ENCODE peak calls at places on chromosomes 3 and 15, in eight cellular contexts. P, N, X, D, S, B, A and I are unnamed samples. For H3K9me3, the result is how much of the 10 kb centered on the place peaks cover.

GRCh38 chr3:128353991-128354687 is 112.6 kb downstream of the DNAJB8 start:
- DNase-seq in P (no peak), N (no peak), X (no peak), D (no peak), S (no peak), B (no peak), A (no peak), I (no peak)

GRCh38 chr15:80507638-80508316 is 103.6 kb downstream of the ARNT2 start:
- DNase-seq in P (no peak), N (no peak), X (no peak), D (no peak), S (no peak), B (no peak), A (no peak), I (no peak)

GRCh38 chr15:90322531-90322930 is 29.6 kb upstream of the ZNF774 start:
- DNase-seq in P (no peak), N (no peak), X (no peak), D (no peak), S (no peak), B (no peak), A (no peak), I (no peak)

GRCh38 chr3:79011821-79012529 is 755.8 kb downstream of the ROBO1 start:
- DNase-seq in P (no peak), N (no peak), X (no peak), D (no peak), S (no peak), B (no peak), A (no peak), I (no peak)

GRCh38 chr15:75215107-75216004 is 13.7 kb downstream of the C15orf39 start:
- DNase-seq in P (no peak), N (no peak), X (no peak), D (no peak), S (no peak), B (no peak), A (no peak), I (no peak)

GRCh38 chr15:68582236-68582635 is 3.4 kb downstream of the CORO2B start:
- DNase-seq in P (no peak), N (no peak), X (no peak), D (no peak), S (no peak), B (no peak), A (no peak), I (no peak)

GRCh38 chr15:86830304-86830703 is 750.6 kb downstream of the AGBL1 start:
- DNase-seq in P (no peak), N (no peak), X (no peak), D (no peak), S (no peak), B (no peak), A (no peak), I (no peak)

GRCh38 chr3:197592361-197593045 is 36.7 kb upstream of the BDH1 start:
- DNase-seq in P (no peak), N (no peak), X (no peak), D (no peak), S (no peak), B (no peak), A (no peak), I (no peak)

GRCh38 chr3:27545061-27545460 is 60.9 kb upstream of the SLC4A7 start:
- DNase-seq in P (no peak), N (no peak), X (no peak), D (no peak), S (no peak), B (no peak), A (no peak), I (no peak)

GRCh38 chr15:89646416-89647141 is 8.7 kb downstream of the KIF7 start:
- DNase-seq in P (peak), N (no peak), X (no peak), D (no peak), S (no peak), B (no peak), A (no peak), I (no peak)

DNA sequence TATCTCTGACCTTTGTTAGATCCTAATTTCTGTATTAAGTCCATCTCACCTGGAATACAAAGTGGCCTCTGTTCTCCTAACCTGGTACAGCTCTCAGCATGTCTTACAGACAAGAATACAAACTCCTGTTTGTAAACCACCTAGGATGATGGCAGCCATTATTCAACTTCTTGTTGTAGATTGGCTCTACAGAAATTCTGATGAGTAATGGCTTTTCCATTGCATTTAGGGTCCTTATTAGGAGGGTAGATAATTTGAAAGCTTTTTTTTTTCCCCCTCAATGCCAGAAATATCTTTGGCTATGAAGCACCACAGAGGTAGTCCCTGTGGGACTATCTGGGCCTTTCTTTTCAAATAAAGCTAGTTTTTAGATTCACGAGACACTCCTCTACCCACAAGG is 9.8 kb downstream of the NR2E3 start:
- DNase-seq in P (no peak), N (no peak), X (no peak), D (no peak), S (no peak), B (no peak), A (no peak), I (no peak)
- H3K9me3 ChIP-seq in P (under half), N (under half), X (under half), D (under half), S (under half), B (half or more), A (under half), I (under half)

GRCh38 chr3:65703820-65704219 is 334.9 kb downstream of the MAGI1 start:
- DNase-seq in P (no peak), N (no peak), X (no peak), D (no peak), S (no peak), B (no peak), A (no peak), I (no peak)

GRCh38 chr3:65706786-65707568 is 331.7 kb downstream of the MAGI1 start:
- DNase-seq in P (no peak), N (no peak), X (no peak), D (no peak), S (no peak), B (no peak), A (no peak), I (no peak)

DNA sequence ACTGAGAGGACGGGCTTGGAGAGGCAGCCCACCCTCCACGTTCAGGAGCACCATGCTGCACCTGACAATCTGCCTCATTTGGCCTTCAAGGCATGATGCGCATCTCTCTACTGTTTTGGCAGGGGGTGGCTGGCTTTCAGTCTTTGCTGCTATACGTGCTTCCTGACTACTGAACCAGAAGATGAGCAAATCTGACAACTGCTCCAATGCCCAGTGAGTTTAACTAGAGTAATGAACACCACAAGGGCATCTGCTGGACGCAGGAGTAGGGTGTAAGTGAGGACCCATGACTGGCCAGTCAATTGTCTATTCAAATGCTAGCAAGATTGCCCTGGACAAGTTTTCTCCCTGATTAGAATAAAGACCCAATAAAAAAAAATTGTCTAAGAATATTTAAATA is 335.7 kb downstream of the MAGI1 start:
- DNase-seq in P (no peak), N (no peak), X (no peak), D (no peak), S (no peak), B (no peak), A (no peak), I (no peak)
- H3K9me3 ChIP-seq in P (under half), N (under half), X (under half), D (under half), S (under half), B (under half), A (under half), I (under half)

DNA sequence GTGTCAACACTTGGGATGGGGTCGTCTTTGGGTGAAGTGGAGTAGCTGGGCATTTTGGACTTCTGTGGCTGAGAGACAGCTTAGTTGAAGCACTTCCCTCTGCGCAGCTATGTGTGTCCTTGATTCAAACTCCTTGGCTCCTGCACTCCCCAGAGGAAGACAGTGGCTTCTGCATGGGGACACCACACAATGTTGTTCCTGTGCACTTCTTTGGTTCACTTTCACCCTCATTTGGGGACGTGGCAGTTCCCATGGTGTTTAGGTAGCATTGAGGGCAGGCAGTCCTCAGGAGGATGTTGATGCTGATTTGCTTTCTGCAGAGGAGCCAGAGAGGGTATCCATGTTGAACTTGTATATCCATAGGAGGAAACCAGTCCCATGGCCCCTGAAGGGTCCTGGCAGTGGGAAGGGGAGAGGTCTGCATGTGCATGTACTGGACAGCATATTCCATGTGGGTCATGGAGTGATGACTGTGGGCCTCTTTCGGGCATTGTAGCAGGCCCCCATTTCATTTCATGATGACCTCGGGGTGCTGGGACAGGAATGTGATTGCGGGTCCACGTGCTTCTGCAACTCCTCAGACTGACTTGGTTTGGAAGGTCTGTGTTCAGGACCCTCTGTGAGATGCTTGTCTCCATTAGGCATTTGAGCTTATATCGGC is 135.4 kb downstream of the SNRPN start:
- DNase-seq in P (no peak), N (no peak), X (no peak), D (no peak), S (no peak), B (no peak), A (no peak), I (no peak)
- H3K9me3 ChIP-seq in P (under half), N (under half), X (half or more), D (under half), S (half or more), B (under half), A (half or more), I (half or more)

GRCh38 chr15:27483124-27483523 is 512.1 kb downstream of the GABRG3 start:
- DNase-seq in P (no peak), N (no peak), X (no peak), D (no peak), S (no peak), B (no peak), A (no peak), I (no peak)

GRCh38 chr15:27487846-27488245 is 516.9 kb downstream of the GABRG3 start:
- DNase-seq in P (no peak), N (no peak), X (no peak), D (no peak), S (no peak), B (no peak), A (no peak), I (no peak)

GRCh38 chr15:27486676-27487290 is 515.8 kb downstream of the GABRG3 start:
- DNase-seq in P (no peak), N (no peak), X (no peak), D (no peak), S (no peak), B (no peak), A (no peak), I (no peak)

GRCh38 chr15:27486036-27486435 is 515.1 kb downstream of the GABRG3 start:
- DNase-seq in P (no peak), N (no peak), X (no peak), D (no peak), S (no peak), B (no peak), A (no peak), I (no peak)

GRCh38 chr15:27485265-27485664 is 514.3 kb downstream of the GABRG3 start:
- DNase-seq in P (no peak), N (no peak), X (no peak), D (no peak), S (no peak), B (no peak), A (no peak), I (no peak)
- H3K9me3 ChIP-seq in P (under half), N (under half), X (under half), D (under half), S (under half), B (under half), A (under half), I (under half)

GRCh38 chr3:480070-480469 is 283.5 kb downstream of the CHL1 start:
- DNase-seq in P (no peak), N (no peak), X (no peak), D (no peak), S (no peak), B (no peak), A (no peak), I (no peak)
- H3K9me3 ChIP-seq in P (under half), N (under half), X (under half), D (under half), S (under half), B (under half), A (under half), I (under half)

GRCh38 chr3:59429203-59429602 is 379.4 kb upstream of the CFAP20DC start:
- DNase-seq in P (no peak), N (no peak), X (no peak), D (no peak), S (no peak), B (no peak), A (no peak), I (no peak)

GRCh38 chr3:59425371-59425770 is 375.5 kb upstream of the CFAP20DC start:
- DNase-seq in P (no peak), N (no peak), X (no peak), D (no peak), S (no peak), B (no peak), A (no peak), I (no peak)

GRCh38 chr3:59424268-59425010 is 374.6 kb upstream of the CFAP20DC start:
- DNase-seq in P (no peak), N (no peak), X (peak), D (peak), S (no peak), B (no peak), A (no peak), I (no peak)

GRCh38 chr3:59425942-59426341 is 376.1 kb upstream of the CFAP20DC start:
- DNase-seq in P (no peak), N (no peak), X (peak), D (no peak), S (no peak), B (no peak), A (no peak), I (no peak)

DNA sequence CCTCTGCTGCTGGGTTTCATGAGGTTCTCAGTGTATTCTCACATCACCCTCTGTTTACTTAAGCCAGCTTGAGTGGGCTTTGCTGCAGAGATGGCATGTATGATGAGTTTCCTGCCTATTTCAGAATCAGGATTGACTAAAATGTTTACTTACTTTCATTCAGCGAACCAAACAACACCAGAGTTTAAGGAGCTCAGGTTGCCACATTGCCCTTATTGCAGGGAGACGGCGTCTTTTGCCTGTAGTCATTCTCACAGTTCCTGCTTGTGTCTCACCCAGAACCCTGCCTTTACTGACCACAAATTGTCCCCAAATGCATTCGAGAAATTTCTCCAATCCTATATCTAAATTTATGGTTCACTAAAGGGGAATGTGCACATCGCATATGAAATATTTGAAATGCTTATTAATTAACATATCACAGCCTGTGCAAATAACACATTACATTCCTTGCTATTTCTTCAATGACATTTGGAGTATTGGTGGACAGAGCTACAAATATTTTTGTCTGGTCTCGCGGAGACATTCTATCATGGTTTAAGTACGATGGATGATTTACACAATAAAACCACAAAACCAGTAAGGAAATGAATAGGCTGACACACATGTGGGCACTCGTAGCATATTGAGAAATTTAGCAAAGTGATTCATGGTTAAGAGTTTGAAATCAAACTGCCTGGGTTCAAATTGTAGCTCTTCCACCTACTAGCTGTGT is 377.2 kb upstream of the CFAP20DC start:
- DNase-seq in P (no peak), N (no peak), X (no peak), D (no peak), S (no peak), B (no peak), A (no peak), I (no peak)
- H3K9me3 ChIP-seq in P (under half), N (under half), X (under half), D (under half), S (under half), B (under half), A (under half), I (under half)

GRCh38 chr15:99644913-99645549 is 79.2 kb downstream of the MEF2A start:
- DNase-seq in P (no peak), N (no peak), X (no peak), D (no peak), S (no peak), B (no peak), A (no peak), I (no peak)
- H3K9me3 ChIP-seq in P (under half), N (under half), X (under half), D (under half), S (under half), B (under half), A (under half), I (under half)